ENCODE peak calls at places on chromosomes 16 and 17, in ten cellular contexts. Q is A549; I is psoas muscle; E is tibial artery; D is DND-41; H is neuronal stem cell; W is H9; A is CD4-positive, CD25-positive, alpha-beta regulatory T cell; V is left ventricle myocardium inferior; X is stomach. N is an unnamed sample.
A peak's percentile ranks its signal among the peaks of the same experiment; 100 is the strongest.

GRCh38 chr16:50917941-50918340 is 176.1 kb downstream of the CYLD start:
- DNase-seq in Q (no peak), I (no peak), E (no peak), D (no peak), H (no peak), W (no peak), A (no peak), V (no peak), X (no peak), N (no peak)

GRCh38 chr17:8312726-8313600 is 2.9 kb downstream of the ARHGEF15 start:
- DNase-seq in Q (no peak), I (no peak), E (no peak), D (no peak), H (no peak), W (no peak), A (no peak), V (no peak), X (no peak), N (no peak)

GRCh38 chr17:69757794-69758430 is 317.1 kb upstream of the KCNJ16 start:
- DNase-seq in Q (no peak), I (no peak), E (no peak), D (no peak), H (no peak), W (no peak), A (no peak), V (no peak), X (no peak), N (no peak)

GRCh38 chr17:38579934-38580333 is 25.8 kb downstream of the SRCIN1 start:
- DNase-seq in Q (peak; percentile 68), I (no peak), E (no peak), D (peak; percentile 20), H (no peak), W (peak; percentile 89), A (no peak), V (no peak), X (peak; percentile 34), N (no peak)

GRCh38 chr16:28212532-28212873 is 738 bp upstream of the XPO6 start:
- DNase-seq in Q (no peak), I (no peak), E (no peak), D (no peak), H (no peak), W (peak; percentile 53), A (no peak), V (no peak), X (no peak), N (no peak)

GRCh38 chr17:38333635-38334295 is 10.0 kb downstream of the GPR179 start:
- DNase-seq in Q (peak; percentile 44), I (peak; percentile 61), E (no peak), D (peak; percentile 67), H (peak; percentile 64), W (peak; percentile 93), A (peak; percentile 24), V (no peak), X (peak; percentile 29), N (peak; percentile 26)

GRCh38 chr17:4160294-4160859 is 17.4 kb downstream of the CYB5D2 start:
- DNase-seq in Q (no peak), I (no peak), E (no peak), D (no peak), H (no peak), W (no peak), A (no peak), V (no peak), X (no peak), N (no peak)

GRCh38 chr17:2192367-2193028 is 111.1 kb downstream of the SMG6 start:
- DNase-seq in Q (peak; percentile 76), I (no peak), E (no peak), D (peak; percentile 92), H (no peak), W (no peak), A (peak; percentile 82), V (no peak), X (no peak), N (peak; percentile 74)

GRCh38 chr16:57531635-57532220 is 4.6 kb downstream of the CCDC102A start:
- DNase-seq in Q (no peak), I (no peak), E (no peak), D (no peak), H (no peak), W (peak; percentile 12), A (no peak), V (no peak), X (no peak), N (no peak)

GRCh38 chr16:57533618-57534336 is 2.6 kb downstream of the CCDC102A start:
- DNase-seq in Q (no peak), I (no peak), E (no peak), D (peak; percentile 84), H (no peak), W (peak; percentile 25), A (peak; percentile 39), V (no peak), X (peak; percentile 34), N (no peak)

GRCh38 chr16:57534337-57534880 is 2.0 kb downstream of the CCDC102A start:
- DNase-seq in Q (no peak), I (no peak), E (no peak), D (no peak), H (no peak), W (peak; percentile 18), A (no peak), V (no peak), X (no peak), N (no peak)

GRCh38 chr16:57532251-57532625 is 4.1 kb downstream of the CCDC102A start:
- DNase-seq in Q (no peak), I (no peak), E (no peak), D (no peak), H (no peak), W (no peak), A (no peak), V (peak; percentile 9), X (peak; percentile 22), N (no peak)

DNA sequence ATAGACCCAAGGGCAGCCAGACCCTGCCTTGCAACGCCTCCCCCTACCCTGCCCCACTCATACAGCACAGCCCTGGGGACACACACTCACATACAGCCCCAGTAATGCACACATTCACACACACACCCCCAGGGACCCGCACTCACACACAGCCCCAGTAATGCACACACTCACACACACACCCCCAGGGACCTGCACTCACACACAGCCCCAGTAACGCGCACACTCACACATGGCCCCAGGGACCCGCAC is 3.1 kb downstream of the CCDC102A start:
- DNase-seq in Q (no peak), I (no peak), E (no peak), D (no peak), H (no peak), W (no peak), A (no peak), V (no peak), X (no peak), N (no peak)
- H3K4me1 ChIP-seq in Q (peaks cover 63% of the 10 kb centered on the region), I (peaks cover 11% of the 10 kb centered on the region), E (peaks cover 66% of the 10 kb centered on the region), D (peaks cover 52% of the 10 kb centered on the region), H (peaks cover 28% of the 10 kb centered on the region), W (peaks cover 10% of the 10 kb centered on the region), A (peaks cover 68% of the 10 kb centered on the region), V (peaks cover 65% of the 10 kb centered on the region), X (peaks cover 75% of the 10 kb centered on the region), N (peaks cover 82% of the 10 kb centered on the region)

GRCh38 chr17:68453991-68454665 is 3.2 kb downstream of the WIPI1 start:
- DNase-seq in Q (no peak), I (no peak), E (no peak), D (no peak), H (no peak), W (no peak), A (no peak), V (no peak), X (no peak), N (no peak)
- H3K4me1 ChIP-seq in Q (peaks cover 12% of the 10 kb centered on the region), I (peaks cover 48% of the 10 kb centered on the region), E (peaks cover 31% of the 10 kb centered on the region), D (peaks cover 22% of the 10 kb centered on the region), H (peaks cover 2% of the 10 kb centered on the region), W (peaks cover 2% of the 10 kb centered on the region), A (peaks cover 23% of the 10 kb centered on the region), V (peaks cover 80% of the 10 kb centered on the region), X (peaks cover 50% of the 10 kb centered on the region), N (peaks cover 25% of the 10 kb centered on the region)

GRCh38 chr17:17032131-17032692 is 10.0 kb upstream of the MPRIP start:
- DNase-seq in Q (peak; percentile 89), I (peak; percentile 86), E (peak; percentile 50), D (no peak), H (no peak), W (no peak), A (no peak), V (peak; percentile 57), X (peak; percentile 84), N (no peak)

GRCh38 chr17:17029938-17030337 is 12.3 kb upstream of the MPRIP start:
- DNase-seq in Q (no peak), I (peak; percentile 45), E (no peak), D (no peak), H (no peak), W (no peak), A (no peak), V (no peak), X (no peak), N (no peak)

GRCh38 chr17:17028059-17028877 is 14.0 kb upstream of the MPRIP start:
- DNase-seq in Q (peak; percentile 100), I (peak; percentile 81), E (no peak), D (no peak), H (peak; percentile 41), W (peak; percentile 96), A (no peak), V (peak; percentile 77), X (peak; percentile 92), N (no peak)

GRCh38 chr17:17028878-17029535 is 13.2 kb upstream of the MPRIP start:
- DNase-seq in Q (peak; percentile 62), I (peak; percentile 38), E (no peak), D (no peak), H (no peak), W (peak; percentile 81), A (no peak), V (no peak), X (no peak), N (no peak)

DNA sequence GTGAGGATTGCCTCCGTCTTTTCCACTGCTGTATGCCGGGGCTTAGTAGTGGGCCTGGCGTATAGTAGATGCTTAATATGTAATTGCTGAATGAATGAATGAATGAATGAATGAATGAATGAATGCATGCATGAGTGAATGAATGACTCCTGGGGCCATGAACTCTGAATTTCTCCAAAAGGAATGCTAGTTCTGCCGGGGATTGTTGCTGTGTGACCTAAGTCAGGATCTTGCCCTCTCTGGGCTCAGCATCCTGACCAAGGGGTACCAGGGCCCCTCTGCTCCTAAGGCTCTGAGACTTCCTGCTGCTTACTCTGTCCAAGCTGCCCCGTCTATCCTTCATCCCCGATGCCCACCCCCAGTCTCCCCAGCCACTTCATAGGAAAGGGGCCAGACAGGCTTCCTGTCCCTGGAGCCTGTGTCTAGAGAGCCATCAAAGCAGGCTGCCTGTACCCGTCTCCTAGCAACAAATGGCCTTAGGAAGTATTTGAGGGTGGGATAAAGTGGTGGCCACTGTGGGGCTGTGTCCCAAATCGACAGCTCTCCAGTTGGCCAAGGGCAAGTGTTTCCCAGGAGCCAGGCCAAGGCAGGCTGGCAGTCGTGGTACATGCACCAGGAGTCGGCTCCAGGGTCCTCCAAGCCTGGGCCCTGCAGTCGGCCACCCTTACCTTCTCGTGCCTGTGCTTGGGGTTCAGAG is 11.6 kb upstream of the MPRIP start:
- DNase-seq in Q (no peak), I (no peak), E (no peak), D (no peak), H (no peak), W (peak; percentile 59), A (no peak), V (no peak), X (no peak), N (no peak)
- H3K4me1 ChIP-seq in Q (peaks cover 83% of the 10 kb centered on the region), I (peaks cover 24% of the 10 kb centered on the region), E (peaks cover 32% of the 10 kb centered on the region), D (no peaks in the 10 kb centered on the region), H (peaks cover 16% of the 10 kb centered on the region), W (peaks cover 9% of the 10 kb centered on the region), A (no peaks in the 10 kb centered on the region), V (peaks cover 39% of the 10 kb centered on the region), X (peaks cover 55% of the 10 kb centered on the region), N (no peaks in the 10 kb centered on the region)

DNA sequence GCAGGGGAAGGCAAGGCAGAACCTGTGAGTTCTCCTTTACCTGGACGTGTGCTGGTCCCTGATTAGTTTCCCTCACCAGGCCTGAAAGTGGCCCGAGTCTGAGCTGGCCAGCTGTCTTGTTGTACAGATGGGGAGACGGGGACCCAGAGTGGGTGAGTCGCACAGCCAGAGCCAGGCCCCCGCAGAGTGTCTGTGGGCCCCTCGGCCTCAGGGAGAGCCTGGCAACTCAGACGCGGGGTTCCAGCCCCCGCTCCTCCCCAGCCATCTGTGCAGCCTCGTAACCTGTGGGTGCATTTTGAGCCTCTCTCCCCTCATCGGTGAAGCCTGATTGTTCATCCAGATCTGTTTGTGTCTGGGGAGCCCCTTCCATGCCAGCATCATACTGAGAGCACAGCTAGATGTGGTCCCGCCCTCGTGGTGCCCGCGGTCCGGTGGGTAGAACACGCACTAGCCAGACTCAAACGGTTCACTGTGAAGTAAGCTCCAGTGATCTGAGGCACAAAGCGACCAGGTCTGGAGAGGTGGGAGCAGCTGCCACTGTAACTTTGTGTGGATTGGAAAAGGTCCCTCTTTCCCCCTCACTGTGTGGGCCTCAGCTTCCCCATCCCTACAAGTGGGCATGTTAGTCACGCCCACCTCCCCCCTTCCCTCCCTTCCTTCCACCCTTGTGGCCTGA is 6.0 kb upstream of the NDRG4 start:
- DNase-seq in Q (no peak), I (no peak), E (no peak), D (no peak), H (no peak), W (no peak), A (no peak), V (no peak), X (no peak), N (no peak)
- H3K4me1 ChIP-seq in Q (no peaks in the 10 kb centered on the region), I (no peaks in the 10 kb centered on the region), E (peaks cover 10% of the 10 kb centered on the region), D (peaks cover 5% of the 10 kb centered on the region), H (peaks cover 38% of the 10 kb centered on the region), W (no peaks in the 10 kb centered on the region), A (no peaks in the 10 kb centered on the region), V (peaks cover 62% of the 10 kb centered on the region), X (peaks cover 7% of the 10 kb centered on the region), N (peaks cover 5% of the 10 kb centered on the region)

N was measured in CD4-positive, alpha-beta memory T cell.